ENCODE peak calls at places on chromosomes 6 and 20, in eight cellular contexts. C, G, B, Z, U, J, E and H are unnamed samples.

GRCh38 chr6:56176741-56177140 is 70.6 kb downstream of the COL21A1 start:
- DNase-seq in Z (no peak), G (no peak), U (no peak), B (no peak), J (no peak), C (no peak), E (no peak), H (no peak)

GRCh38 chr6:146990284-146990683 is 213.9 kb upstream of the STXBP5 start:
- DNase-seq in G (no peak), C (no peak), U (no peak), J (no peak), Z (no peak), E (no peak), B (no peak), H (peak; percentile 81)

GRCh38 chr6:155066371-155066770 is 71.3 kb downstream of the TIAM2 start:
- DNase-seq in Z (no peak), J (no peak), C (no peak), B (no peak), U (no peak), G (no peak), E (peak; percentile 31), H (peak; percentile 33)

GRCh38 chr20:59157961-59158541 is 5.6 kb upstream of the ZNF831 start:
- DNase-seq in G (no peak), Z (no peak), U (no peak), J (no peak), C (no peak), B (no peak), E (no peak), H (no peak)

GRCh38 chr6:170091639-170092579 is 199.0 kb downstream of the DLL1 start:
- DNase-seq in U (no peak), J (no peak), G (no peak), E (no peak), B (no peak), C (peak; percentile 4), Z (no peak), H (no peak)

GRCh38 chr6:43246301-43247114 is 3.2 kb downstream of the TTBK1 start:
- DNase-seq in C (no peak), B (no peak), U (no peak), E (peak; percentile 55), J (no peak), Z (peak; percentile 62), G (no peak), H (no peak)

GRCh38 chr20:34621383-34622367 is 55.2 kb downstream of the PIGU start:
- DNase-seq in C (no peak), Z (no peak), J (peak; percentile 92), B (peak; percentile 28), G (no peak), E (no peak), U (no peak), H (peak; percentile 80)

GRCh38 chr6:132218063-132218696 is 183.1 kb downstream of the MOXD1 start:
- DNase-seq in B (no peak), Z (no peak), U (no peak), E (peak; percentile 63), C (no peak), J (peak; percentile 42), G (no peak), H (peak; percentile 62)

GRCh38 chr6:118939683-118940082 is 4.7 kb upstream of the MCM9 start:
- DNase-seq in U (no peak), B (no peak), E (no peak), J (no peak), C (no peak), G (no peak), Z (no peak), H (no peak)

GRCh38 chr6:170129691-170130171 is 161.1 kb downstream of the DLL1 start:
- DNase-seq in U (no peak), J (peak; percentile 3), C (peak; percentile 62), G (no peak), B (peak; percentile 82), Z (peak; percentile 80), E (no peak), H (no peak)

GRCh38 chr20:59207742-59208357 is 44.2 kb downstream of the ZNF831 start:
- DNase-seq in C (no peak), J (peak; percentile 51), G (peak; percentile 63), B (peak; percentile 54), Z (peak; percentile 48), E (peak; percentile 11), U (no peak), H (peak; percentile 4)

GRCh38 chr6:30399390-30400058 is 54.6 kb downstream of the RPP21 start:
- DNase-seq in U (no peak), Z (no peak), C (no peak), B (no peak), J (peak; percentile 81), G (no peak), E (no peak), H (peak; percentile 57)

GRCh38 chr20:5844063-5844681 is 94.0 kb downstream of the SHLD1 start:
- DNase-seq in Z (no peak), J (peak; percentile 76), U (no peak), C (no peak), G (peak; percentile 56), E (no peak), B (no peak), H (peak; percentile 31)

GRCh38 chr6:116447052-116447451 is 14.1 kb upstream of the CALHM6 start:
- DNase-seq in C (no peak), J (peak; percentile 37), G (no peak), E (peak; percentile 59), Z (no peak), U (no peak), B (no peak), H (no peak)

GRCh38 chr6:6131492-6132109 is 124.9 kb upstream of the NRN1 start:
- DNase-seq in G (no peak), E (peak; percentile 6), Z (no peak), B (no peak), U (no peak), C (no peak), J (peak; percentile 70), H (peak; percentile 5)

GRCh38 chr6:117555882-117556498 is 46.3 kb downstream of the GOPC start:
- DNase-seq in G (peak; percentile 45), J (peak; percentile 76), Z (no peak), U (no peak), C (no peak), B (no peak), E (peak; percentile 68), H (peak; percentile 52)

GRCh38 chr20:20409326-20409725 is 41.4 kb downstream of the INSM1 start:
- DNase-seq in U (no peak), E (no peak), C (no peak), Z (no peak), B (no peak), J (no peak), G (no peak), H (no peak)

GRCh38 chr6:142155895-142156757 is 9.1 kb downstream of the VTA1 start:
- DNase-seq in E (peak; percentile 76), U (no peak), Z (no peak), G (no peak), J (peak; percentile 64), B (no peak), C (no peak), H (peak; percentile 47)

GRCh38 chr20:33277471-33278441 is 5.3 kb upstream of the BPIFB1 start:
- DNase-seq in Z (no peak), E (no peak), B (no peak), G (no peak), U (no peak), C (no peak), J (peak; percentile 26), H (peak; percentile 8)

DNA sequence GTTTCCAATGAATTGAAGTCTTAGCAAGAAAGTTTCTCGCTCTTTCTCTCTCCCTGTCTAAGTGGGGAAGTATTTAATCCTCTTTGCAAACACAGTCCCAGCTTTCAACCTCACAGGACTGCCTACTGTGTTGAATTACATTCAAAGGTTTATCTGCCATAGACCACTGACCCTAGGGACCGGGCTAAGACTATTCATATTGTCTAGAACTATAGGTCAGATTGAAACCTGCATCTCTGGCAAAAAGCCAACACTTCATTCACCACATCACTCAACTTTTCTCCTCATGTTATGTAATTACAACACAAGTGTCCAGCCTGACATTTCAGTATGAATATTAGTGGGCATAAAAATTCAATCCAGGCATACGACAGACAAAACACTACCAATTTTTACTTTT is 314.7 kb upstream of the RSPO3 start:
- DNase-seq in U (no peak), C (no peak), J (no peak), Z (no peak), E (no peak), B (no peak), G (no peak), H (no peak)
- H3K4me3 ChIP-seq in U (no peak overlapping the region), C (no peak overlapping the region), J (no peak overlapping the region), Z (no peak overlapping the region), E (no peak overlapping the region), B (no peak overlapping the region), G (no peak overlapping the region), H (no peak overlapping the region)

DNA sequence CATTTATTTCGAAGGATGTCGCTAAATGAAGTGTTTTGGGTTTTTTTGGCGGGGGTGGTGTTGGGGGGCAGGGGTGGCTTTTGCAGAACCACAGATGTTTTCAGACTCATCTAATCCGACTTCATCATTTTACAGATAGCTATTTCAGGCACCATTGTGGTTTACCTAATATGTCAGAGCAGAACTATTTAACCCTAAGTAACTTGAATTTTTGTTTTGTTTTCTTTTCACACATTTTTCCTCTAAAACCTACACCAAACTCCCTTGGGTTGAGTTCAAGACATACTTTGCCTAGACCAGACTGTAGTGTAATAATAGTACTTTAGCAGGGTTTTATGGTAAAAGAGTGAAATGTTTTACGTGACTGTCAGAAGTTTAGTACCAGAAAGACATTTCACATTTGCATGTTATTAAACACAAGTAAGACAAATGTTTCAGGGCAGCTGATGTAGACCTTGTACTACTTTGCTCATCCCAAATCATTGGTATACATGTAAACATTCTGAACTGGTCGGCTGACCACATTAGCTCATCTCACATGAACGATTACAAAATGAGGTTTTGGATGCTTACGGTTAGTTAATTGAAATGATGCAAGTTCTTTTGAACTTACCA is 37.7 kb downstream of the MAP3K4 start:
- DNase-seq in G (no peak), U (peak; percentile 79), E (no peak), J (no peak), B (no peak), C (no peak), Z (no peak), H (peak; percentile 62)
- H3K4me3 ChIP-seq in G (no peak overlapping the region), U (no peak overlapping the region), E (no peak overlapping the region), J (no peak overlapping the region), B (no peak overlapping the region), C (no peak overlapping the region), Z (no peak overlapping the region), H (no peak overlapping the region)

GRCh38 chr6:130680118-130680517 is 147.1 kb upstream of the SMLR1 start:
- DNase-seq in C (no peak), G (no peak), J (no peak), E (no peak), Z (no peak), U (no peak), B (no peak), H (peak; percentile 16)
- H3K4me3 ChIP-seq in C (no peak overlapping the region), G (no peak overlapping the region), J (no peak overlapping the region), E (no peak overlapping the region), Z (no peak overlapping the region), U (no peak overlapping the region), B (no peak overlapping the region), H (no peak overlapping the region)

DNA sequence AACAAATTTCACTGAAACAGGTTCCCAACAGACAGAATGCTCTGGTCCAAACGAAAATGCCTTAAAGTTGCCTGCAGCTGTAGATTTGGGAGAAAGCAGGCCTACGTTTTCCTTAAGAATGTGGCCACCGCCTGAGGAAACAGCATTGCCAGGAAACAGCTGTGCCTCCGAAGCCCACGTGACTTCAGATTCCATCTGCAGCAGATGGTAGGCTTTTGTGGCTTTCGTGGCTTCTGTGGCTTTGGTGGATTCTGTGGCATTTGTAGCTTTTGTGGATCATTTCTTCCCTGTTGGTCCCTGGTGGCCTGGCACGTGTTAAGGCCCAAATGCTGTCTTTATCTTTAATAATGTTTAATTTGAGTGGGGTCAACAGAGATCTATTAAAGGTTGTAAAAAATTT is 222.9 kb downstream of the TTLL2 start:
- DNase-seq in C (no peak), B (no peak), Z (no peak), G (no peak), U (no peak), E (peak; percentile 47), J (no peak), H (peak; percentile 49)
- H3K4me3 ChIP-seq in C (no peak overlapping the region), B (no peak overlapping the region), Z (no peak overlapping the region), G (no peak overlapping the region), U (no peak overlapping the region), E (no peak overlapping the region), J (no peak overlapping the region), H (no peak overlapping the region)